ENCODE peak calls at places on chromosomes 13 and 19, in five cellular contexts. P, Z, C, B and E are unnamed samples.

GRCh38 chr13:98246538-98247172 is 69.6 kb upstream of the RNF113B start:
- DNase-seq in P (no peak), Z (no peak), C (no peak), B (no peak), E (no peak)

GRCh38 chr13:26377038-26377437 is 123.1 kb downstream of the CDK8 start:
- DNase-seq in P (peak), Z (peak), C (peak), B (no peak), E (peak)

GRCh38 chr13:110777251-110777820 is 63.8 kb downstream of the ING1 start:
- DNase-seq in P (no peak), Z (no peak), C (no peak), B (no peak), E (no peak)

GRCh38 chr13:40565282-40566148 is 100.9 kb downstream of the FOXO1 start:
- DNase-seq in P (no peak), Z (no peak), C (no peak), B (no peak), E (no peak)

GRCh38 chr19:4575267-4575793 is 15.8 kb upstream of the SEMA6B start:
- DNase-seq in P (peak), Z (peak), C (no peak), B (no peak), E (peak)

GRCh38 chr19:15423130-15423529 is 4.3 kb upstream of the AKAP8L start:
- DNase-seq in P (no peak), Z (no peak), C (no peak), B (no peak), E (no peak)

GRCh38 chr13:25423831-25424230 is 52.1 kb downstream of the ATP8A2 start:
- DNase-seq in P (no peak), Z (no peak), C (no peak), B (no peak), E (no peak)

GRCh38 chr19:50531171-50531612 is 17.5 kb upstream of the ASPDH start:
- DNase-seq in P (no peak), Z (no peak), C (no peak), B (no peak), E (no peak)

GRCh38 chr13:26061947-26062346 is 10.1 kb upstream of the SHISA2 start:
- DNase-seq in P (no peak), Z (no peak), C (no peak), B (no peak), E (peak)

GRCh38 chr13:40456397-40456958 is 210.0 kb downstream of the FOXO1 start:
- DNase-seq in P (no peak), Z (no peak), C (no peak), B (no peak), E (no peak)

GRCh38 chr19:37977992-37978391 is 71.0 kb downstream of the SIPA1L3 start:
- DNase-seq in P (no peak), Z (no peak), C (no peak), B (no peak), E (no peak)

GRCh38 chr19:44723299-44723951 is 24.5 kb downstream of the CEACAM16 start:
- DNase-seq in P (no peak), Z (no peak), C (no peak), B (no peak), E (no peak)

DNA sequence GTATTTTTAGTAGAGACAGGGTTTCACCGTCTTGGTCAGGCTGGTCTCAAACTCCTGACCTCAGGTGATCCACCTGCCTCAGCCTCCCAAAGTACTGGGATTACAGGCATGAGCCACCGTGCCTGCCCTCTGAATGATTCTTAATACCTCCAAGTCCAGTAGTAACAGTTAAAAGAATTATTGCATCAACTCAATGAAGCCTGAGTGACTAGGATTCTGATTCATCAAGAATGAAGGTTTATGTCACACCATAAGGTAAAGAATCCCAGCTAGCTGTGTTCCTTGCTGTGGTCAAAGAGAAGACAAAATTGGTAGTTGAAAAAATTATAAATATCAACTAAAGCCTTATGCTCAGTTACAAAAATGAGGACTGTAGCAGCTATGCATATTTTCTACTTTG is 81.2 kb upstream of the ABCC4 start:
- DNase-seq in P (no peak), Z (no peak), C (no peak), B (no peak), E (no peak)
- TF ChIP-seq MAX in P (no peak), Z (no peak), C (no peak), B (no peak), E (no peak)

DNA sequence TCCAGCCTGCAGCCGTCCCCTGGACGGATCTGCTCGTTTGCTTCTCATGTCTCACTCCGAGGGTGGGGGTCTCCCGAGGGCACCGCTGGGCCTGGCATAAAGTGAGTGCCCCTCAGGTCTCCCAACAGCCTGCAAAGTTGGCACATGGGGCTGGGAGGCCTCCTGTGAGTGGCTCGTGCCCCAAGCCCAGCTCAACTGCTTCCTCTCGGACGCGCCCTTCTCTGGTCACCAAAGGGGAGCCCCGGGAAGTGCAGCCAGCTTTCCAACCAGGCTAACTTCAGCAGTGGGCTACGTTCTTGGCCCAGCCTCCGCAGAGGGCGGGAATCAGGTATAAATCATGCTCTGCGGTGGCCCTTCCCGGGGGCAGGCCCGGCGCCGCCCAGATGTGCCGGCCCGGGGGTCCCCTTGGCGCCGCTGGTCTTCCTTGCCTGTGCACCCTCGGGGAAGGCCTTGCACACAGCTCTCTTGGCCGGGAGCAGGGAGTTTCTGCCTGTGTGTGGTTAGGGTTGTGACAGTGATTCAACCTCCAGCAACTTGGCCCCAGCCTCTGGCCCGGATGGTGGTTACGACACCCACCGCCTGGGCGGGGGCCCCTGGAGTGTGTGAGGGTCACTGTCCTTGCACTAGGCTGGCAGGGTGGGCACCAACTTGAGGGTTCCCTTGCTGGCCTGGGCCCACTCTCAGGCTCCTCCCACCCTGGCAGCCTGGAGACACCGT is 20.7 kb downstream of the CEBPG start:
- DNase-seq in P (no peak), Z (no peak), C (no peak), B (no peak), E (peak)
- TF ChIP-seq MAX in P (no peak), Z (no peak), C (no peak), B (no peak), E (peak)

DNA sequence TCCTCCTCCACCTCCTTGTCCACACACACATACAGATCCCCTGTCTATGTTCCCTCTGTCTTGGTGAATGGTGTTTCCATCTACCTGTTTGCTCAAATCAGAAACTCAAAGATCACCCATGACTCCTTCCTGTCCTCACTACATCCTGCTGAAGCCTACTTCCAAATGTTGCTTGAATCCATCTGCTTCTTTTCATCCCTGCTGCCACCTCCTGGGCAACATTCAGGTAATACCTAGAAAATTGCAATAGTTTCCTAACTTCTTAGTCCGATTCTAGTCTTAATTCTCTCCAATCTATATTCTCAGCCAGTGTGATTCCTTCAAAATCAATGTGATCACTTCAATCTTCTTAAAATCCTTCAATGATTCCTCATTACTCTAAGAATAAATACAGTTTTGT is 155.5 kb upstream of the STARD13 start:
- DNase-seq in P (peak), Z (peak), C (peak), B (no peak), E (peak)
- TF ChIP-seq MAX in P (no peak), Z (no peak), C (no peak), B (no peak), E (no peak)

GRCh38 chr19:2615782-2616181 is 86.7 kb downstream of the GNG7 start:
- DNase-seq in P (no peak), Z (no peak), C (no peak), B (no peak), E (no peak)

GRCh38 chr19:2616741-2617392 is 85.6 kb downstream of the GNG7 start:
- DNase-seq in P (no peak), Z (no peak), C (no peak), B (no peak), E (peak)

GRCh38 chr19:2617393-2618165 is 84.9 kb downstream of the GNG7 start:
- DNase-seq in P (no peak), Z (no peak), C (no peak), B (no peak), E (no peak)

GRCh38 chr19:2619076-2619475 is 83.4 kb downstream of the GNG7 start:
- DNase-seq in P (no peak), Z (no peak), C (no peak), B (no peak), E (no peak)

GRCh38 chr19:2618611-2619010 is 83.9 kb downstream of the GNG7 start:
- DNase-seq in P (no peak), Z (no peak), C (peak), B (no peak), E (peak)
- TF ChIP-seq MAX in P (no peak), Z (no peak), C (peak), B (no peak), E (no peak)

DNA sequence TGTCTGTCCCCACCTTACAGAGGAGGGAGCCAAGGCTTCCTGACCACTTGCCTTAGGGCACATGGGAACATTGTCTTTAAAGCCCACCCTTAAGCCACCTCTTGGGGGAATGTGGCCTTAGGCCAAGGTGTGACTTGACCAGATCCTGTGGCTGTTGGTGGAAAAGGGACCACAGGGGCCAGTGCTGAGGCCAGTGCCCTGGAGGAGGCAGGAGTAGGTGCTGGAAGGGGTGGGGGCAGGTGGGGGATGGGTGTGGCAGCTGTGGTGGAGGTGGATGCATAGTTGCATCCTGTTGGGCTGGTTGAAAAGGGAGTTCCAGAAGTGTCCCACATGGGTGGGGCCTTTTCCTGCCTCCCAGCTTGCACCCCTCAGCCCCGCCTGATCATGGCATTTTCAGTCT is 44.8 kb downstream of the DNM2 start:
- DNase-seq in P (peak), Z (no peak), C (no peak), B (no peak), E (no peak)
- TF ChIP-seq MAX in P (no peak), Z (no peak), C (no peak), B (no peak), E (no peak)

DNA sequence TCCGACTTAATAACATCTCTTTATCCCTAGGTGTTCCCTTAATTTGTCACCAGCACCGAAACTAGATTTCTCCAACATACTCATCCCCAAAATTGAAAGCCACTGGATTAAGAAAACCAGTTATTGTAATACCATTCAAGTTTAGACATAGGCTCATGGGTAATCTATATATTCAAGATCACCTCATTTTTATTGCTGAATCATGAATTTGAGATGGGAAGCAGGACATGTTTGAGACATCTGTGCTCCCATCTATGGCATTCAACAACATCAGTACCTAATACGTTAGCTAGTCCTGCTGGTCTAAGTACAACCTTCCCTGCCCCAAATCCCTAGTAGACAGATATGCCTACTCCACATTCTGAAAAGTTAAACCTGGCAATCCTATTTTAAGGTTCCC is 820.6 kb downstream of the PCDH9 start:
- DNase-seq in P (no peak), Z (no peak), C (no peak), B (no peak), E (no peak)
- TF ChIP-seq MAX in P (no peak), Z (no peak), C (no peak), B (no peak), E (no peak)